ENCODE peak calls at places on chromosomes 1 and 21, in five cellular contexts. One of them, this sample, is unnamed.

GRCh38 chr1:183423541-183423940 is 5.4 kb upstream of the NMNAT2 start:
- DNase-seq in H1: no peak
- DNase-seq in stomach: no peak
- DNase-seq in K562: no peak
- DNase-seq in SK-N-MC: no peak
- DNase-seq in this sample: no peak

GRCh38 chr1:117366982-117367768 is at the start of gene MAN1A2:
- DNase-seq in stomach: peak
- DNase-seq in H1: peak
- DNase-seq in SK-N-MC: no peak
- DNase-seq in K562: peak
- DNase-seq in this sample: peak

GRCh38 chr1:151540982-151541377 is 871 bp downstream of the TUFT1 start:
- DNase-seq in H1: no peak
- DNase-seq in SK-N-MC: no peak
- DNase-seq in K562: no peak
- DNase-seq in stomach: peak
- DNase-seq in this sample: no peak

GRCh38 chr1:220999872-221000863 is 120.9 kb downstream of the HLX start:
- DNase-seq in H1: no peak
- DNase-seq in stomach: no peak
- DNase-seq in K562: no peak
- DNase-seq in SK-N-MC: no peak
- DNase-seq in this sample: peak

GRCh38 chr1:81174052-81174451 is 626.7 kb upstream of the ADGRL2 start:
- DNase-seq in H1: no peak
- DNase-seq in K562: no peak
- DNase-seq in SK-N-MC: no peak
- DNase-seq in stomach: no peak
- DNase-seq in this sample: no peak

GRCh38 chr1:41900611-41901444 is 17.9 kb downstream of the HIVEP3 start:
- DNase-seq in K562: no peak
- DNase-seq in stomach: no peak
- DNase-seq in H1: peak
- DNase-seq in SK-N-MC: no peak
- DNase-seq in this sample: no peak

GRCh38 chr1:31295874-31296485 is 608 bp downstream of the SNRNP40 start:
- DNase-seq in H1: no peak
- DNase-seq in K562: no peak
- DNase-seq in stomach: no peak
- DNase-seq in SK-N-MC: no peak
- DNase-seq in this sample: no peak

GRCh38 chr1:232952514-232953175 is 2.2 kb downstream of the NTPCR start:
- DNase-seq in stomach: peak
- DNase-seq in H1: peak
- DNase-seq in K562: peak
- DNase-seq in SK-N-MC: no peak
- DNase-seq in this sample: peak

GRCh38 chr1:54942976-54943375 is 37.5 kb upstream of the TMEM61 start:
- DNase-seq in K562: no peak
- DNase-seq in H1: no peak
- DNase-seq in stomach: no peak
- DNase-seq in SK-N-MC: no peak
- DNase-seq in this sample: no peak

GRCh38 chr21:44994581-44995171 is 54.8 kb downstream of the SLX9 start:
- DNase-seq in H1: no peak
- DNase-seq in SK-N-MC: no peak
- DNase-seq in K562: no peak
- DNase-seq in stomach: no peak
- DNase-seq in this sample: no peak

GRCh38 chr1:204673909-204674701 is 11.4 kb downstream of the LRRN2 start:
- DNase-seq in stomach: no peak
- DNase-seq in SK-N-MC: no peak
- DNase-seq in H1: no peak
- DNase-seq in K562: no peak
- DNase-seq in this sample: no peak

GRCh38 chr1:227427411-227427810 is 109.1 kb upstream of the CDC42BPA start:
- DNase-seq in stomach: no peak
- DNase-seq in SK-N-MC: no peak
- DNase-seq in K562: no peak
- DNase-seq in H1: no peak
- DNase-seq in this sample: no peak

GRCh38 chr1:157595356-157595755 is 2.5 kb downstream of the FCRL4 start:
- DNase-seq in K562: no peak
- DNase-seq in H1: no peak
- DNase-seq in SK-N-MC: no peak
- DNase-seq in stomach: no peak
- DNase-seq in this sample: peak

GRCh38 chr1:169921080-169921479 is 27.4 kb upstream of the SCYL3 start:
- DNase-seq in SK-N-MC: no peak
- DNase-seq in stomach: no peak
- DNase-seq in H1: no peak
- DNase-seq in K562: no peak
- DNase-seq in this sample: no peak
- TF ChIP-seq POLR2AphosphoS5 in SK-N-MC: no peak
- TF ChIP-seq POLR2AphosphoS5 in stomach: no peak
- TF ChIP-seq POLR2AphosphoS5 in H1: no peak
- TF ChIP-seq POLR2AphosphoS5 in K562: no peak
- TF ChIP-seq POLR2AphosphoS5 in this sample: no peak

GRCh38 chr1:213905315-213905714 is 82.5 kb upstream of the PROX1 start:
- DNase-seq in K562: no peak
- DNase-seq in SK-N-MC: no peak
- DNase-seq in H1: no peak
- DNase-seq in stomach: peak
- DNase-seq in this sample: no peak
- H3K27ac ChIP-seq in K562: no peak
- H3K27ac ChIP-seq in SK-N-MC: no peak
- H3K27ac ChIP-seq in H1: no peak
- H3K27ac ChIP-seq in stomach: no peak
- H3K27ac ChIP-seq in this sample: no peak

GRCh38 chr1:1947493-1947892 is 28.4 kb upstream of the TMEM52 start:
- DNase-seq in K562: no peak
- DNase-seq in stomach: peak
- DNase-seq in SK-N-MC: no peak
- DNase-seq in H1: no peak
- DNase-seq in this sample: no peak

GRCh38 chr1:1945782-1946393 is 26.8 kb upstream of the TMEM52 start:
- DNase-seq in K562: no peak
- DNase-seq in stomach: no peak
- DNase-seq in H1: no peak
- DNase-seq in SK-N-MC: no peak
- DNase-seq in this sample: no peak

GRCh38 chr1:1943834-1944570 is 24.9 kb upstream of the TMEM52 start:
- DNase-seq in H1: no peak
- DNase-seq in K562: peak
- DNase-seq in SK-N-MC: no peak
- DNase-seq in stomach: peak
- DNase-seq in this sample: peak

GRCh38 chr1:1948783-1949182 is 29.7 kb upstream of the TMEM52 start:
- DNase-seq in H1: no peak
- DNase-seq in stomach: no peak
- DNase-seq in K562: no peak
- DNase-seq in SK-N-MC: no peak
- DNase-seq in this sample: no peak

GRCh38 chr1:1946540-1946939 is 27.5 kb upstream of the TMEM52 start:
- DNase-seq in K562: no peak
- DNase-seq in SK-N-MC: no peak
- DNase-seq in H1: no peak
- DNase-seq in stomach: peak
- DNase-seq in this sample: no peak
- TF ChIP-seq POLR2AphosphoS5 in K562: no peak
- TF ChIP-seq POLR2AphosphoS5 in SK-N-MC: no peak
- TF ChIP-seq POLR2AphosphoS5 in H1: no peak
- TF ChIP-seq POLR2AphosphoS5 in stomach: no peak
- TF ChIP-seq POLR2AphosphoS5 in this sample: no peak

GRCh38 chr21:14830307-14830706 is 234.5 kb downstream of the NRIP1 start:
- DNase-seq in stomach: no peak
- DNase-seq in K562: no peak
- DNase-seq in SK-N-MC: no peak
- DNase-seq in H1: no peak
- DNase-seq in this sample: no peak
- H3K27ac ChIP-seq in stomach: no peak
- H3K27ac ChIP-seq in K562: no peak
- H3K27ac ChIP-seq in SK-N-MC: no peak
- H3K27ac ChIP-seq in H1: no peak
- H3K27ac ChIP-seq in this sample: no peak

DNA sequence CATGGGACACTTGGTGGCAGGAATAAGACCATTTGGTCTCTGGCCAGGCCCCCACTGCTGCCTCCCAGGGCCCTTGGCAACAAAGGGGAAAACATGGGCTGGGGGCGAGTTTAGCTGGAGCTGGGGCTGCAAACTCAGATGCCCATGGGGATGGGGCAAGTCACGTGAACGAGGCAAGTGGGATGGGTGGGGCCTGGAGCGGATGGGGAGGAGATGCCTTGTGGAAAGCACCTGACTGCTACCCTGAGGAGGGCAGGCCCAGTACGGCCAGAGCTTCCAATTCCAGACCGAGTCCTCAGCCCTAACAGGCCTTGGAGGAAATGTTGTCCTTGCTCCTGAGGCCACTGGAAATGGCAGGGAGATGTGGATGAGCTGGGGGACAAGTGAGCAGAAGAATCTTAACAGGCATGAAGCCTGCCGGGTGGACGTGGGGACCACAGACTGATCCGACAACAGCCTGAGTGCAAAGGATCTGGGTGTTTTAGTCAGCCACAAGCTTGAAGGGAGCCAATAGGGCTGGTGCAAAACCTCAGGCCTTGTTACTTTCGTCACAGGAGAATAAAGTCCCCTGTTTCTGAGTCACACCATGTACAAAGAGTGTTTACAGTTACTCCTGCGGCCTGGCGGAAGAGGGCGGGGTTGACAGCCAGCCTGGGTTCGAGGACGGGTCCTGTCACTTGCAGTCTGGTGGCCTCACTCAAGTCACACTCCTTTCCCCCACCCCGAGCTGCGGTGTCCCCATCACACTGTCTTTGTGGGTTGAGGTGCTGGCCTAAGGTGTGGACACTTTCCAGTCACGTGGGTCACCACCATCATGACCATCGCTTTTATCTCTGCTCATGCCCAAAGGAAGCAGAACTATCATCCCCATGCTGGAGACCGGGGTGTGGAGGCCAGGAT is 19.1 kb downstream of the RUNX3 start:
- DNase-seq in K562: no peak
- DNase-seq in H1: no peak
- DNase-seq in stomach: peak
- DNase-seq in SK-N-MC: no peak
- DNase-seq in this sample: no peak
- TF ChIP-seq POLR2AphosphoS5 in K562: no peak
- TF ChIP-seq POLR2AphosphoS5 in H1: no peak
- TF ChIP-seq POLR2AphosphoS5 in stomach: peak
- TF ChIP-seq POLR2AphosphoS5 in SK-N-MC: peak
- TF ChIP-seq POLR2AphosphoS5 in this sample: no peak

This sample was measured in HL-60.